ENCODE peak calls at places on chromosomes 4 and X, in ten cellular contexts. One of them, this sample, is unnamed.

GRCh38 chr4:3369781-3370660 is 71.7 kb upstream of the HGFAC start:
- DNase-seq in iris pigment epithelial cell: peak; percentile 92
- DNase-seq in HFF-Myc: peak; percentile 52
- DNase-seq in IMR-90: peak; percentile 94
- DNase-seq in NCI-H1092: peak; percentile 16
- DNase-seq in neural crest cell: peak; percentile 36
- DNase-seq in Peyer's patch: peak; percentile 29
- DNase-seq in foreskin fibroblast: peak; percentile 79
- DNase-seq in effector memory CD8-positive, alpha-beta T cell: no peak
- DNase-seq in NCI-H460: no peak
- DNase-seq in this sample: peak; percentile 85

GRCh38 chr4:165359501-165359900 is 19.3 kb upstream of the CPE start:
- DNase-seq in Peyer's patch: no peak
- DNase-seq in NCI-H1092: no peak
- DNase-seq in iris pigment epithelial cell: peak; percentile 49
- DNase-seq in IMR-90: no peak
- DNase-seq in HFF-Myc: no peak
- DNase-seq in NCI-H460: no peak
- DNase-seq in neural crest cell: no peak
- DNase-seq in foreskin fibroblast: no peak
- DNase-seq in effector memory CD8-positive, alpha-beta T cell: no peak
- DNase-seq in this sample: no peak

GRCh38 chrX:115266300-115266699 is 23.2 kb upstream of the LUZP4 start:
- DNase-seq in effector memory CD8-positive, alpha-beta T cell: no peak
- DNase-seq in iris pigment epithelial cell: no peak
- DNase-seq in NCI-H460: no peak
- DNase-seq in Peyer's patch: no peak
- DNase-seq in IMR-90: no peak
- DNase-seq in foreskin fibroblast: no peak
- DNase-seq in NCI-H1092: no peak
- DNase-seq in HFF-Myc: no peak
- DNase-seq in neural crest cell: no peak
- DNase-seq in this sample: no peak

GRCh38 chrX:31232506-31232905 is 160.7 kb upstream of the FTHL17 start:
- DNase-seq in NCI-H1092: no peak
- DNase-seq in foreskin fibroblast: no peak
- DNase-seq in Peyer's patch: no peak
- DNase-seq in HFF-Myc: no peak
- DNase-seq in iris pigment epithelial cell: no peak
- DNase-seq in IMR-90: no peak
- DNase-seq in effector memory CD8-positive, alpha-beta T cell: no peak
- DNase-seq in neural crest cell: no peak
- DNase-seq in NCI-H460: no peak
- DNase-seq in this sample: no peak

GRCh38 chr4:181637186-181638105 is 605.8 kb upstream of the TENM3 start:
- DNase-seq in iris pigment epithelial cell: peak; percentile 22
- DNase-seq in Peyer's patch: no peak
- DNase-seq in effector memory CD8-positive, alpha-beta T cell: no peak
- DNase-seq in neural crest cell: no peak
- DNase-seq in HFF-Myc: no peak
- DNase-seq in foreskin fibroblast: no peak
- DNase-seq in NCI-H1092: no peak
- DNase-seq in NCI-H460: no peak
- DNase-seq in IMR-90: peak; percentile 58
- DNase-seq in this sample: no peak

GRCh38 chr4:113397114-113397701 is 347.8 kb downstream of the ANK2 start:
- DNase-seq in Peyer's patch: no peak
- DNase-seq in foreskin fibroblast: peak; percentile 28
- DNase-seq in NCI-H460: no peak
- DNase-seq in IMR-90: peak; percentile 82
- DNase-seq in HFF-Myc: no peak
- DNase-seq in iris pigment epithelial cell: peak; percentile 41
- DNase-seq in neural crest cell: no peak
- DNase-seq in effector memory CD8-positive, alpha-beta T cell: no peak
- DNase-seq in NCI-H1092: no peak
- DNase-seq in this sample: peak; percentile 17

GRCh38 chrX:10755477-10756334 is 135.3 kb upstream of the MID1 start:
- DNase-seq in neural crest cell: no peak
- DNase-seq in foreskin fibroblast: peak; percentile 40
- DNase-seq in NCI-H1092: no peak
- DNase-seq in IMR-90: peak; percentile 81
- DNase-seq in HFF-Myc: peak; percentile 26
- DNase-seq in NCI-H460: no peak
- DNase-seq in effector memory CD8-positive, alpha-beta T cell: no peak
- DNase-seq in iris pigment epithelial cell: peak; percentile 69
- DNase-seq in Peyer's patch: no peak
- DNase-seq in this sample: no peak

GRCh38 chrX:12978205-12979010 is 3.5 kb downstream of the TMSB4X start:
- DNase-seq in neural crest cell: peak; percentile 20
- DNase-seq in effector memory CD8-positive, alpha-beta T cell: peak; percentile 63
- DNase-seq in Peyer's patch: peak; percentile 80
- DNase-seq in IMR-90: peak; percentile 88
- DNase-seq in HFF-Myc: no peak
- DNase-seq in foreskin fibroblast: peak; percentile 85
- DNase-seq in NCI-H1092: no peak
- DNase-seq in NCI-H460: no peak
- DNase-seq in iris pigment epithelial cell: peak; percentile 86
- DNase-seq in this sample: no peak

GRCh38 chr4:161555689-161556660 is 607.8 kb downstream of the FSTL5 start:
- DNase-seq in HFF-Myc: no peak
- DNase-seq in IMR-90: peak; percentile 68
- DNase-seq in effector memory CD8-positive, alpha-beta T cell: no peak
- DNase-seq in iris pigment epithelial cell: peak; percentile 92
- DNase-seq in Peyer's patch: no peak
- DNase-seq in neural crest cell: no peak
- DNase-seq in foreskin fibroblast: peak; percentile 51
- DNase-seq in NCI-H1092: no peak
- DNase-seq in NCI-H460: no peak
- DNase-seq in this sample: no peak

GRCh38 chr4:22500831-22501714 is 14.8 kb downstream of the ADGRA3 start:
- DNase-seq in iris pigment epithelial cell: peak; percentile 75
- DNase-seq in effector memory CD8-positive, alpha-beta T cell: no peak
- DNase-seq in foreskin fibroblast: peak; percentile 69
- DNase-seq in NCI-H1092: no peak
- DNase-seq in Peyer's patch: no peak
- DNase-seq in NCI-H460: no peak
- DNase-seq in HFF-Myc: no peak
- DNase-seq in neural crest cell: no peak
- DNase-seq in IMR-90: peak; percentile 87
- DNase-seq in this sample: no peak

GRCh38 chr4:125703443-125703842 is 388.7 kb downstream of the FAT4 start:
- DNase-seq in Peyer's patch: no peak
- DNase-seq in HFF-Myc: peak; percentile 24
- DNase-seq in foreskin fibroblast: peak; percentile 40
- DNase-seq in neural crest cell: no peak
- DNase-seq in NCI-H460: no peak
- DNase-seq in iris pigment epithelial cell: peak; percentile 61
- DNase-seq in IMR-90: peak; percentile 61
- DNase-seq in NCI-H1092: no peak
- DNase-seq in effector memory CD8-positive, alpha-beta T cell: no peak
- DNase-seq in this sample: peak; percentile 15

GRCh38 chr4:184473265-184473514 is 1.2 kb downstream of the IRF2 start:
- DNase-seq in IMR-90: no peak
- DNase-seq in NCI-H460: no peak
- DNase-seq in Peyer's patch: no peak
- DNase-seq in neural crest cell: peak; percentile 25
- DNase-seq in effector memory CD8-positive, alpha-beta T cell: no peak
- DNase-seq in HFF-Myc: no peak
- DNase-seq in iris pigment epithelial cell: no peak
- DNase-seq in NCI-H1092: no peak
- DNase-seq in foreskin fibroblast: peak; percentile 11
- DNase-seq in this sample: no peak

GRCh38 chr4:39713691-39714090 is 15.8 kb downstream of the UBE2K start:
- DNase-seq in effector memory CD8-positive, alpha-beta T cell: no peak
- DNase-seq in neural crest cell: no peak
- DNase-seq in Peyer's patch: no peak
- DNase-seq in HFF-Myc: no peak
- DNase-seq in NCI-H460: no peak
- DNase-seq in iris pigment epithelial cell: peak; percentile 73
- DNase-seq in IMR-90: peak; percentile 78
- DNase-seq in NCI-H1092: no peak
- DNase-seq in foreskin fibroblast: no peak
- DNase-seq in this sample: no peak

GRCh38 chrX:127038065-127038464 is 218.5 kb downstream of the PRR32 start:
- DNase-seq in Peyer's patch: no peak
- DNase-seq in NCI-H1092: no peak
- DNase-seq in neural crest cell: no peak
- DNase-seq in foreskin fibroblast: no peak
- DNase-seq in effector memory CD8-positive, alpha-beta T cell: no peak
- DNase-seq in HFF-Myc: no peak
- DNase-seq in iris pigment epithelial cell: no peak
- DNase-seq in IMR-90: no peak
- DNase-seq in NCI-H460: no peak
- DNase-seq in this sample: no peak

GRCh38 chr4:42628740-42629139 is 28.2 kb downstream of the ATP8A1 start:
- DNase-seq in NCI-H460: no peak
- DNase-seq in HFF-Myc: no peak
- DNase-seq in NCI-H1092: no peak
- DNase-seq in neural crest cell: no peak
- DNase-seq in iris pigment epithelial cell: no peak
- DNase-seq in foreskin fibroblast: no peak
- DNase-seq in Peyer's patch: no peak
- DNase-seq in effector memory CD8-positive, alpha-beta T cell: no peak
- DNase-seq in IMR-90: no peak
- DNase-seq in this sample: no peak

GRCh38 chr4:15893967-15894366 is 44.6 kb downstream of the FGFBP1 start:
- DNase-seq in neural crest cell: no peak
- DNase-seq in NCI-H460: peak; percentile 57
- DNase-seq in IMR-90: peak; percentile 98
- DNase-seq in Peyer's patch: no peak
- DNase-seq in effector memory CD8-positive, alpha-beta T cell: no peak
- DNase-seq in foreskin fibroblast: peak; percentile 21
- DNase-seq in NCI-H1092: no peak
- DNase-seq in HFF-Myc: peak; percentile 97
- DNase-seq in iris pigment epithelial cell: peak; percentile 99
- DNase-seq in this sample: peak; percentile 93

GRCh38 chr4:147355849-147356248 is 125.0 kb upstream of the EDNRA start:
- DNase-seq in Peyer's patch: no peak
- DNase-seq in NCI-H1092: no peak
- DNase-seq in effector memory CD8-positive, alpha-beta T cell: no peak
- DNase-seq in HFF-Myc: no peak
- DNase-seq in iris pigment epithelial cell: peak; percentile 95
- DNase-seq in foreskin fibroblast: peak; percentile 83
- DNase-seq in neural crest cell: no peak
- DNase-seq in NCI-H460: peak; percentile 1
- DNase-seq in IMR-90: peak; percentile 97
- DNase-seq in this sample: no peak

GRCh38 chrX:45557390-45557789 is 356.7 kb upstream of the DIPK2B start:
- DNase-seq in neural crest cell: no peak
- DNase-seq in NCI-H1092: no peak
- DNase-seq in Peyer's patch: no peak
- DNase-seq in IMR-90: peak; percentile 1
- DNase-seq in effector memory CD8-positive, alpha-beta T cell: no peak
- DNase-seq in iris pigment epithelial cell: peak; percentile 11
- DNase-seq in foreskin fibroblast: no peak
- DNase-seq in HFF-Myc: no peak
- DNase-seq in NCI-H460: peak; percentile 4
- DNase-seq in this sample: no peak

GRCh38 chrX:110396777-110397176 is 38.1 kb downstream of the RTL9 start:
- DNase-seq in iris pigment epithelial cell: no peak
- DNase-seq in NCI-H1092: no peak
- DNase-seq in effector memory CD8-positive, alpha-beta T cell: no peak
- DNase-seq in IMR-90: no peak
- DNase-seq in Peyer's patch: no peak
- DNase-seq in neural crest cell: no peak
- DNase-seq in HFF-Myc: no peak
- DNase-seq in NCI-H460: no peak
- DNase-seq in foreskin fibroblast: no peak
- DNase-seq in this sample: no peak

GRCh38 chr4:100246697-100247096 is 56.4 kb upstream of the DDIT4L start:
- DNase-seq in Peyer's patch: no peak
- DNase-seq in foreskin fibroblast: no peak
- DNase-seq in NCI-H460: no peak
- DNase-seq in NCI-H1092: no peak
- DNase-seq in neural crest cell: no peak
- DNase-seq in HFF-Myc: no peak
- DNase-seq in iris pigment epithelial cell: no peak
- DNase-seq in IMR-90: no peak
- DNase-seq in effector memory CD8-positive, alpha-beta T cell: no peak
- DNase-seq in this sample: no peak

GRCh38 chrX:151416521-151417048 is 19.6 kb downstream of the VMA21 start:
- DNase-seq in Peyer's patch: no peak
- DNase-seq in effector memory CD8-positive, alpha-beta T cell: no peak
- DNase-seq in iris pigment epithelial cell: no peak
- DNase-seq in IMR-90: no peak
- DNase-seq in NCI-H460: no peak
- DNase-seq in HFF-Myc: no peak
- DNase-seq in neural crest cell: no peak
- DNase-seq in foreskin fibroblast: no peak
- DNase-seq in NCI-H1092: no peak
- DNase-seq in this sample: no peak

GRCh38 chr4:98994474-98995182 is 893 bp upstream of the METAP1 start:
- DNase-seq in effector memory CD8-positive, alpha-beta T cell: no peak
- DNase-seq in NCI-H460: no peak
- DNase-seq in foreskin fibroblast: peak; percentile 6
- DNase-seq in Peyer's patch: no peak
- DNase-seq in HFF-Myc: no peak
- DNase-seq in IMR-90: peak; percentile 8
- DNase-seq in iris pigment epithelial cell: peak; percentile 29
- DNase-seq in NCI-H1092: no peak
- DNase-seq in neural crest cell: no peak
- DNase-seq in this sample: no peak

GRCh38 chrX:77493677-77494553 is 46.7 kb downstream of the FGF16 start:
- DNase-seq in neural crest cell: no peak
- DNase-seq in foreskin fibroblast: peak; percentile 82
- DNase-seq in effector memory CD8-positive, alpha-beta T cell: no peak
- DNase-seq in iris pigment epithelial cell: peak; percentile 88
- DNase-seq in NCI-H1092: no peak
- DNase-seq in NCI-H460: no peak
- DNase-seq in Peyer's patch: no peak
- DNase-seq in IMR-90: peak; percentile 88
- DNase-seq in HFF-Myc: peak; percentile 38
- DNase-seq in this sample: no peak

GRCh38 chr4:138138774-138139173 is 103.4 kb downstream of the SLC7A11 start:
- DNase-seq in IMR-90: no peak
- DNase-seq in HFF-Myc: no peak
- DNase-seq in foreskin fibroblast: no peak
- DNase-seq in NCI-H460: no peak
- DNase-seq in neural crest cell: no peak
- DNase-seq in NCI-H1092: no peak
- DNase-seq in effector memory CD8-positive, alpha-beta T cell: no peak
- DNase-seq in Peyer's patch: no peak
- DNase-seq in iris pigment epithelial cell: no peak
- DNase-seq in this sample: no peak

GRCh38 chr4:89156515-89156914 is 45.2 kb downstream of the TIGD2 start:
- DNase-seq in IMR-90: no peak
- DNase-seq in NCI-H1092: no peak
- DNase-seq in iris pigment epithelial cell: no peak
- DNase-seq in foreskin fibroblast: no peak
- DNase-seq in effector memory CD8-positive, alpha-beta T cell: no peak
- DNase-seq in NCI-H460: no peak
- DNase-seq in neural crest cell: no peak
- DNase-seq in Peyer's patch: no peak
- DNase-seq in HFF-Myc: no peak
- DNase-seq in this sample: no peak

This sample was measured in BJ.